ENCODE peak calls at places on chromosomes 16 and 17, in five cellular contexts. K, G, Z, H and P are unnamed samples.
A peak's percentile ranks its signal among the peaks of the same experiment; 100 is the strongest.

GRCh38 chr16:50388491-50388890 is 19.7 kb upstream of the BRD7 start:
- DNase-seq in K (no peak), H (no peak), G (no peak), Z (no peak), P (no peak)

GRCh38 chr16:74623214-74623842 is 16.4 kb upstream of the GLG1 start:
- DNase-seq in G (no peak), K (no peak), H (no peak), Z (peak; percentile 55), P (no peak)

GRCh38 chr17:17495448-17496188 is 577 bp downstream of the RASD1 start:
- DNase-seq in K (no peak), G (peak; percentile 49), H (no peak), Z (no peak), P (no peak)

GRCh38 chr16:87484487-87485331 is 8.1 kb downstream of the ZCCHC14 start:
- DNase-seq in G (no peak), K (no peak), H (no peak), Z (no peak), P (no peak)

GRCh38 chr16:2256531-2257140 is 5.2 kb upstream of the ECI1 start:
- DNase-seq in Z (no peak), G (no peak), H (no peak), K (no peak), P (no peak)

GRCh38 chr17:64343071-64343774 is 47.4 kb downstream of the PECAM1 start:
- DNase-seq in Z (no peak), G (no peak), H (no peak), K (no peak), P (no peak)

GRCh38 chr16:13376174-13376573 is 474.8 kb downstream of the SHISA9 start:
- DNase-seq in Z (no peak), G (peak; percentile 1), K (no peak), H (no peak), P (no peak)

GRCh38 chr16:65662236-65662635 is 540.4 kb upstream of the CDH11 start:
- DNase-seq in Z (no peak), K (no peak), H (no peak), G (no peak), P (no peak)

GRCh38 chr17:51869387-51869786 is 289.1 kb downstream of the CA10 start:
- DNase-seq in H (no peak), Z (peak; percentile 13), K (no peak), G (peak; percentile 21), P (no peak)

GRCh38 chr16:69796285-69797118 is 34.4 kb downstream of the WWP2 start:
- DNase-seq in Z (peak; percentile 72), G (peak; percentile 16), H (no peak), K (peak; percentile 36), P (peak; percentile 27)

GRCh38 chr17:48358203-48358602 is 71.8 kb downstream of the SKAP1 start:
- DNase-seq in K (no peak), Z (no peak), H (no peak), G (no peak), P (no peak)

GRCh38 chr17:16945513-16946201 is 26.3 kb downstream of the TNFRSF13B start:
- DNase-seq in K (no peak), H (no peak), G (no peak), Z (no peak), P (no peak)

GRCh38 chr17:46772013-46772878 is 46.2 kb downstream of the WNT3 start:
- DNase-seq in H (peak; percentile 34), G (no peak), K (no peak), Z (peak; percentile 12), P (no peak)

GRCh38 chr17:80103061-80103481 is 1.7 kb downstream of the GAA start:
- DNase-seq in K (no peak), H (no peak), Z (no peak), G (no peak), P (no peak)

GRCh38 chr16:84340305-84341040 is 27.9 kb upstream of the ATP2C2 start:
- DNase-seq in G (no peak), Z (no peak), K (no peak), H (no peak), P (no peak)

GRCh38 chr16:81170824-81171223 is 67.7 kb upstream of the BCO1 start:
- DNase-seq in Z (no peak), H (no peak), G (no peak), K (no peak), P (no peak)

GRCh38 chr16:81493755-81494433 is 49.3 kb downstream of the CMIP start:
- DNase-seq in Z (no peak), G (peak; percentile 52), K (peak; percentile 96), H (no peak), P (no peak)

GRCh38 chr16:17211797-17212196 is 259.0 kb downstream of the XYLT1 start:
- DNase-seq in Z (no peak), H (peak; percentile 40), G (peak; percentile 25), K (no peak), P (no peak)

GRCh38 chr16:53695070-53695469 is 8.6 kb downstream of the RPGRIP1L start:
- DNase-seq in K (no peak), H (no peak), Z (no peak), G (no peak), P (no peak)

GRCh38 chr16:23642246-23642774 is 1.0 kb downstream of the DCTN5 start:
- DNase-seq in K (no peak), G (no peak), H (no peak), Z (no peak), P (no peak)

GRCh38 chr17:33498069-33498468 is 205.0 kb upstream of the ASIC2 start:
- DNase-seq in H (no peak), Z (no peak), K (no peak), G (no peak), P (no peak)

GRCh38 chr16:49452568-49452967 is 79.0 kb downstream of the C16orf78 start:
- DNase-seq in G (no peak), H (no peak), Z (no peak), K (no peak), P (no peak)

GRCh38 chr16:84826558-84826941 is 6.8 kb downstream of the CRISPLD2 start:
- DNase-seq in H (no peak), G (no peak), K (no peak), Z (no peak), P (no peak)

GRCh38 chr16:56245197-56245596 is 53.9 kb downstream of the GNAO1 start:
- DNase-seq in K (no peak), H (no peak), Z (no peak), G (no peak), P (no peak)

GRCh38 chr16:64951681-64952080 is 170.2 kb downstream of the CDH11 start:
- DNase-seq in H (no peak), G (no peak), Z (no peak), K (no peak), P (no peak)

GRCh38 chr16:974606-975312 is 4.0 kb upstream of the LMF1 start:
- DNase-seq in K (no peak), Z (no peak), G (no peak), H (no peak), P (peak; percentile 71)

GRCh38 chr16:72291121-72291520 is 119.2 kb upstream of the PMFBP1 start:
- DNase-seq in H (no peak), G (no peak), K (no peak), Z (no peak), P (no peak)

GRCh38 chr16:74297296-74297665 is 667 bp downstream of the PSMD7 start:
- DNase-seq in H (no peak), Z (peak; percentile 9), K (no peak), G (peak; percentile 63), P (no peak)

GRCh38 chr17:78572277-78573205 is 4.7 kb downstream of the DNAH17 start:
- DNase-seq in H (no peak), Z (no peak), K (no peak), G (no peak), P (no peak)

GRCh38 chr16:72739577-72739976 is 308.4 kb downstream of the ZFHX3 start:
- DNase-seq in Z (no peak), H (no peak), K (no peak), G (no peak), P (no peak)

GRCh38 chr17:13420294-13421277 is 181.1 kb downstream of the HS3ST3A1 start:
- DNase-seq in K (no peak), G (no peak), Z (peak; percentile 68), H (no peak), P (no peak)

GRCh38 chr17:48791128-48792032 is 25.6 kb downstream of the TTLL6 start:
- DNase-seq in Z (peak; percentile 87), G (peak; percentile 36), K (peak; percentile 53), H (no peak), P (no peak)

GRCh38 chr16:73329363-73330306 is 281.7 kb upstream of the ZFHX3 start:
- DNase-seq in H (no peak), K (no peak), G (no peak), Z (no peak), P (peak; percentile 33)

GRCh38 chr17:62644487-62645173 is 17.2 kb downstream of the MRC2 start:
- DNase-seq in H (no peak), G (no peak), Z (no peak), K (no peak), P (peak; percentile 67)

GRCh38 chr17:40124279-40125141 is 2.7 kb downstream of the MSL1 start:
- DNase-seq in G (no peak), H (no peak), K (no peak), Z (no peak), P (no peak)

GRCh38 chr17:63446981-63447687 is 1.0 kb upstream of the CYB561 start:
- DNase-seq in G (peak; percentile 53), Z (no peak), K (no peak), H (peak; percentile 50), P (no peak)

GRCh38 chr17:39573447-39574298 is 34.0 kb downstream of the NEUROD2 start:
- DNase-seq in G (peak; percentile 53), Z (peak; percentile 47), H (peak; percentile 45), K (peak; percentile 87), P (peak; percentile 57)

GRCh38 chr17:76547183-76547641 is 7.4 kb downstream of the PRCD start:
- DNase-seq in K (no peak), G (peak; percentile 61), H (peak; percentile 54), Z (no peak), P (peak; percentile 26)

GRCh38 chr16:4249546-4249945 is 7.7 kb upstream of the SRL start:
- DNase-seq in H (no peak), Z (no peak), G (no peak), K (no peak), P (no peak)

GRCh38 chr16:78684040-78684611 is 584.7 kb downstream of the WWOX start:
- DNase-seq in H (no peak), K (peak; percentile 55), Z (no peak), G (no peak), P (no peak)